ENCODE peak calls at places on chromosomes 16 and 17, in eight cellular contexts. W is choroid plexus epithelial cell, R is GM10248, Z is cardiac fibroblast, M is WTC11, J is neural crest cell, T is thoracic aorta, O is mammary epithelial cell. K is an unnamed sample.

GRCh38 chr17:13626703-13627102 is 25.0 kb upstream of the HS3ST3A1 start:
- DNase-seq in O (peak), R (no peak), J (no peak), T (no peak), Z (peak), W (peak), M (no peak), K (no peak)

GRCh38 chr16:89476379-89476778 is 14.0 kb downstream of the ANKRD11 start:
- DNase-seq in R (no peak), W (no peak), T (no peak), M (no peak), J (no peak), O (peak), Z (no peak), K (no peak)

GRCh38 chr17:43664096-43664495 is 2.4 kb upstream of the MEOX1 start:
- DNase-seq in O (no peak), T (no peak), R (no peak), J (no peak), M (no peak), Z (no peak), W (no peak), K (no peak)

GRCh38 chr17:78889525-78889924 is 13.5 kb downstream of the CEP295NL start:
- DNase-seq in O (no peak), W (no peak), R (peak), M (no peak), J (no peak), Z (no peak), T (no peak), K (no peak)

GRCh38 chr17:9575381-9576072 is at the start of gene STX8:
- DNase-seq in M (peak), T (peak), W (peak), O (peak), R (peak), J (peak), Z (peak), K (peak)

GRCh38 chr16:80273635-80274538 is 266.9 kb upstream of the DYNLRB2 start:
- DNase-seq in M (no peak), T (no peak), W (peak), R (no peak), O (peak), J (no peak), Z (peak), K (no peak)

GRCh38 chr16:1634541-1634940 is 22.4 kb downstream of the CRAMP1 start:
- DNase-seq in O (no peak), M (no peak), W (no peak), R (no peak), Z (no peak), T (no peak), J (no peak), K (no peak)

GRCh38 chr16:20871935-20872815 is 28.0 kb downstream of the DCUN1D3 start:
- DNase-seq in Z (no peak), O (no peak), T (no peak), M (no peak), R (no peak), J (no peak), W (no peak), K (no peak)

GRCh38 chr17:40224707-40225092 is 5.6 kb downstream of the WIPF2 start:
- DNase-seq in R (no peak), W (peak), M (no peak), O (no peak), Z (peak), J (no peak), T (peak), K (no peak)

GRCh38 chr17:43031666-43032065 is 6.6 kb downstream of the RND2 start:
- DNase-seq in T (no peak), R (no peak), Z (no peak), O (no peak), J (no peak), M (no peak), W (no peak), K (no peak)

GRCh38 chr17:19897108-19897854 is 29.5 kb upstream of the ULK2 start:
- DNase-seq in W (no peak), M (no peak), O (peak), R (no peak), Z (peak), T (no peak), J (no peak), K (no peak)

GRCh38 chr16:49116873-49117272 is 164.8 kb downstream of the CBLN1 start:
- DNase-seq in T (no peak), M (no peak), Z (no peak), O (peak), R (no peak), W (no peak), J (no peak), K (no peak)
- TF ChIP-seq CTCF in T (no peak), M (no peak), Z (no peak), O (no peak), R (no peak), W (no peak), J (no peak), K (no peak)

DNA sequence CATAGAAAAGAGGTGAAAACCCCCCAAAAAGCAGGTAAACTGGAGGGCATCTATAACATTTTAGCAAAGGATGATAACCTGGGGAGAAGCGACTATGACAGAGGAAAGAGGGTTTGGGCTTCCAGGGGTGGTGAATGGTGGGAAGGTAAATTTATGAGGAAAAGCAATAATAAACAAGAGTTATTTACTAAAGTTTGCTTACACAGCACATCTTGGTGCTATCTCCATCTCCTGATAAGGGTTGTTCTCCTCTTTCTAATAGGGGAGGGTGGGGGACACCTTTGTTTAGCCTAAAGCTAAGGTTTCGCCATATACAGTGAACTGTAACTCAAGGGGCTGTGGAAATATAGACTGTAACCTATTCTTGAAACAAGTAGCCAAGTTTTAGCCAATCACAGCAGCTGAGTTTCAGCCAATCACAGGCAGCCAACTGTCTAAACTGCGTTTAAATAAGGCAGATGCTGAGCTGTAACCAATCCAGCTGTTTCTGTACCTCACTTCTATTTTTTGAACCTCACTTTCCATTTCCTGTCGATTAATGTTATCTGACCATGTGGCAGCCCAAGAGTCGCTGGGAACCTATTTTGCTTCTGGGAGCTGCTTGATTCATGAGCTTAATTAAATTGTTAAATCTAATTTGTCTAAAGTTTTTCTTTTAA is 191.8 kb downstream of the MAP2K6 start:
- DNase-seq in T (no peak), J (no peak), R (no peak), Z (no peak), M (no peak), O (no peak), W (no peak), K (no peak)
- TF ChIP-seq CTCF in T (no peak), J (no peak), R (no peak), Z (no peak), M (no peak), O (no peak), W (no peak), K (no peak)

GRCh38 chr16:28089205-28089991 is 25.9 kb upstream of the GSG1L start:
- DNase-seq in R (no peak), O (no peak), Z (no peak), W (no peak), T (no peak), M (no peak), J (no peak), K (peak)

GRCh38 chr16:28091706-28092105 is 28.2 kb upstream of the GSG1L start:
- DNase-seq in W (no peak), Z (no peak), R (no peak), J (no peak), T (no peak), O (no peak), M (no peak), K (peak)

GRCh38 chr16:28092721-28093382 is 29.3 kb upstream of the GSG1L start:
- DNase-seq in O (peak), W (no peak), R (no peak), T (no peak), J (no peak), M (no peak), Z (no peak), K (peak)

GRCh38 chr16:28089992-28090365 is 26.5 kb upstream of the GSG1L start:
- DNase-seq in T (no peak), Z (no peak), O (no peak), J (no peak), R (no peak), M (no peak), W (no peak), K (no peak)

GRCh38 chr16:28090646-28091377 is 27.3 kb upstream of the GSG1L start:
- DNase-seq in Z (no peak), J (no peak), M (peak), T (no peak), O (no peak), R (no peak), W (peak), K (peak)
- TF ChIP-seq CTCF in Z (peak), J (peak), M (peak), T (no peak), O (no peak), R (no peak), W (peak), K (peak)

DNA sequence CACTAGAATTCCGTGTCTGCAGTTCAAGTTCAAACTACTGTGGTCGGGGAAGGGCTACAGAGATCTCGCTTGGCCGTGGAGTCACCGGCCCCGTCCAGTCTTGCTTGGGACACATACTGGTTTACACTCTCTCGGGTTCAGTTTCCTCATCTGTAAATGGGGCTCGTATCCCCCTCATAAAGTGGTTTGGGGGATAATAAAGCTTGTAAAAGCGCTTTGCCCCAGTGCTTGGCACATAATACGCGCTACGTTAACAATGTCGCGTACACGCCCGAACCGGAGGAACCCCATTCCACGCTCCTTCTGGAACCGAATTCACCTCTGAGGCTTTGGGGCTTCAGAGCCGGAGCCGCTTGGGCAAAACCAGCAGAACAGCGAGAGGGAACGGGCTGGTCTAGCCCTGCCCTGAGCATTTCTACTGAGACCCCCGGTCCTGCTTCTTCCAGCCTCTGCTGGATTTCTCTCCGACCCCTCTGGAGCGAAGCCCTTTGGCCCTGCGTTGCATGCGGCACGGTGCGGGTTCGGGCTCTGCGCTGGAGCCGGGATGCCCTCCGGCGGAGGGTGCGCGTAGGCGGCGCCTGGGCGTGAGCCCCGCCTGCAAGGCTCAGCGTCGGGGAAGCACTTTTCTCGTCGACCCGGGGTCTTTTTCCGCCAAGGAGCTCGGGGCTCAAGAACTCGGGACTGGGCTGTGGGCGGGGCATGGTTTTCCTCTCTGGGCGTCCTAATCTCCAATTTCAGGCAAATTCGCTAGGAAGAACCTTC is 26.1 kb upstream of the HOXB13 start:
- DNase-seq in Z (no peak), R (no peak), O (no peak), W (no peak), T (no peak), M (peak), J (no peak), K (no peak)
- TF ChIP-seq CTCF in Z (no peak), R (no peak), O (no peak), W (no peak), T (no peak), M (no peak), J (no peak), K (no peak)

GRCh38 chr17:48499248-48499647 is 31.6 kb downstream of the HOXB1 start:
- DNase-seq in O (peak), Z (no peak), W (no peak), R (no peak), T (no peak), M (no peak), J (no peak), K (no peak)

GRCh38 chr17:48502901-48503300 is 27.9 kb downstream of the HOXB1 start:
- DNase-seq in W (no peak), R (no peak), O (no peak), J (no peak), Z (no peak), M (no peak), T (no peak), K (no peak)

GRCh38 chr17:48499743-48500434 is 30.9 kb downstream of the HOXB1 start:
- DNase-seq in M (no peak), J (no peak), T (no peak), Z (no peak), W (no peak), O (no peak), R (no peak), K (no peak)

GRCh38 chr17:48502312-48502711 is 28.5 kb downstream of the HOXB1 start:
- DNase-seq in M (no peak), T (no peak), R (no peak), J (no peak), Z (no peak), O (no peak), W (no peak), K (no peak)

DNA sequence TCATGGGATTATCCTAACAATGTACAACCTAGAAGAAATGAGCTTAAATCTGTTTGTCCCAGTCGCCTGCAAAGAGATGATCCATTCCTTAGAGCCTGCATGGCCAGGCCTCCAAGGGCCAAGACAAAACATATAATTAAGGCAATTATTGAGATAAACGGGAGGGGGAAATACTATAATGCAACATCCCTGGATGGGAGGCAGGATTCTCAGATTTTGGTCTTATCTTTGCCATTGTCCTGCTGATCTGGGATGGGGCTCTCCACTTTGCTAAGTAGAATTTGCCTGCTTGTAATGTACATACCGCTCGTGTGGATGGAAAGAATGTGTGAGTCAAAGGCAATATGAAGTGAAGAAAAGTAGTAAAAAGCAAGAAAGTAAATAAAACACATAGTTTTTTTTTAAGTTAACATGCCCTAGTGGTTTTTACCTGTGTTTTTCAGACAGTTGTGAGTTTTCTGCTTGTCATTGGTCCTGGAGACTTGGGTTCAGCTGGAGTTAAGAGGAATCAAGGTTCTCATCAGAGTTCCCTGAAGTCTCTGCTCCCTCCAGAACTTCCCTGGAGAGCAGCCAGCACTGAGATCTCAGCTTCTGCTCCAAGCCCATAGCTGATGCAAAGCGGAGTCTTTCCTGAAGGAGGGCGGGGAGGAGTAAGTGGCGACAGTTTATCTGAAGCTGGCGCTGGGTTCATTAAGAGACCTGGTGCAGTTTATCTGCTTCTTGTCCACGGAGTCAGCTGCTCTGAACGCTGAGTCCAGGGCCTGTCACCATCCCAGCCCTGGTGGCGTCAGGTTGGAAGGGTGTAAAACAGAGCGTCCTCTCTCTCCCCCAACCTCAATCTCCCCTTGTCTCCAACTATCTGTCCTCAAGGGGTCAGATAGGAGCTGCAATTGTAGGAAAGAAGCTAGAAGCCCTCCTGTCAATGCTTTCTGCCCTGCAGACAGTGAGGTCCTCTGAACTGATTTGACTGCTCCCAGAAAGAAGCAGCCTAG is 30.1 kb downstream of the HOXB1 start:
- DNase-seq in T (no peak), J (no peak), Z (peak), M (no peak), R (no peak), O (no peak), W (no peak), K (no peak)
- TF ChIP-seq CTCF in T (no peak), J (no peak), Z (no peak), M (no peak), R (peak), O (no peak), W (no peak), K (no peak)

GRCh38 chr16:46801428-46802049 is 29.4 kb downstream of the C16orf87 start:
- DNase-seq in W (peak), R (no peak), O (no peak), M (no peak), Z (peak), T (no peak), J (no peak), K (no peak)
- TF ChIP-seq CTCF in W (peak), R (no peak), O (peak), M (no peak), Z (peak), T (peak), J (peak), K (peak)

GRCh38 chr17:59331129-59331928 is at the start of gene YPEL2:
- DNase-seq in R (peak), M (peak), Z (peak), W (peak), O (peak), T (peak), J (peak), K (peak)

GRCh38 chr17:59327891-59328290 is 3.6 kb upstream of the YPEL2 start:
- DNase-seq in O (no peak), M (no peak), Z (no peak), T (no peak), J (no peak), W (no peak), R (no peak), K (no peak)

GRCh38 chr17:59330314-59330942 is 1.0 kb upstream of the YPEL2 start:
- DNase-seq in Z (no peak), O (no peak), T (no peak), J (no peak), M (peak), R (no peak), W (no peak), K (no peak)

GRCh38 chr17:59328534-59329095 is 2.8 kb upstream of the YPEL2 start:
- DNase-seq in W (no peak), Z (no peak), J (no peak), R (no peak), O (no peak), M (no peak), T (no peak), K (no peak)

DNA sequence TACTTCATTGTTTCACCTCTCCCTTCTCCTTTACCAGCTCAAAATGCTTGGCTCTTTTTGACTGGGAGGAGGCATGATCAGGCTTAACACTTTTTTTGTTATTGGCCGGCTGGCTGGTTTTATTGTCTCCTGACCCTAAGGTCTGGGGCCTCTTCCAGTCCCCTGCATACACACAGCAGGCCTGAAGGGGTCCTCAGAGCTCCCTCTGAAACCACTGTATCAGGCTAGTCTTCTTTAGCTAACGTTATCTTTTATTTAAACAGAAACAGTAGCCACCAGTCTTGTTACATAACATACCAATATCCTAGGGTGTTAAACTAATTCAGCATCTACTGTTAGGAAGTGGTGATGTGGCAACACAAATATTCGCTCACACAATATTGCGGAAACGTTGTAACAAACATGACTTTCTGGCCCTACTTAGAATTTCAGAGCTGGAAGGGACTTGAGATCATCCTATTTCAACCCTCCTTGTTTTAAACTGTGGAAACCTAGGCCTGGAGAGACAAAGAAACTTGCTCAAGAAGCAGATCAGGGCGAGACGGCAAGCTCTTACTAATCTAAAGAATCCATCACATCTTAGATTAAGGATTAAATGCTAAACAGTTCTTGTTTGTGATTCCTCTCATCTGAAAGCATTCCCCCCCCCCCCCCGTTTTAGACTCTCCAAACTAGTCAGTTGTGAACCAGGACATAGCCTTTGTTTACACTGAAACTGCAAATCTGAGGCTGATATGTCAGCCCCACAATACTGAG is 1.7 kb upstream of the YPEL2 start:
- DNase-seq in R (peak), O (peak), J (peak), Z (peak), W (peak), T (no peak), M (peak), K (no peak)
- TF ChIP-seq CTCF in R (peak), O (peak), J (peak), Z (peak), W (peak), T (peak), M (peak), K (peak)